ENCODE peak calls at places on chromosome 11, in six cellular contexts. One of them, this sample, is unnamed.
A peak's percentile ranks its signal among the peaks of the same experiment; 100 is the strongest.

GRCh38 chr11:101914349-101914736 is 467 bp upstream of the CEP126 start:
- DNase-seq in omental fat pad: no peak
- DNase-seq in neural progenitor cell: peak; percentile 11
- DNase-seq in CD8-positive, alpha-beta T cell: no peak
- DNase-seq in M059J: peak; percentile 36
- DNase-seq in activated gamma-delta T cell treated with Interleukin-2 at 50 U/mL for 16 hours: no peak
- DNase-seq in this sample: no peak

GRCh38 chr11:64094463-64095223 is 58.9 kb downstream of the FLRT1 start:
- DNase-seq in omental fat pad: no peak
- DNase-seq in activated gamma-delta T cell treated with Interleukin-2 at 50 U/mL for 16 hours: no peak
- DNase-seq in M059J: peak; percentile 95
- DNase-seq in neural progenitor cell: peak; percentile 64
- DNase-seq in CD8-positive, alpha-beta T cell: no peak
- DNase-seq in this sample: no peak

GRCh38 chr11:103344886-103345285 is 235.7 kb downstream of the DYNC2H1 start:
- DNase-seq in CD8-positive, alpha-beta T cell: no peak
- DNase-seq in activated gamma-delta T cell treated with Interleukin-2 at 50 U/mL for 16 hours: no peak
- DNase-seq in M059J: no peak
- DNase-seq in neural progenitor cell: no peak
- DNase-seq in omental fat pad: no peak
- DNase-seq in this sample: no peak

GRCh38 chr11:26127336-26127735 is 204.6 kb upstream of the ANO3 start:
- DNase-seq in omental fat pad: no peak
- DNase-seq in M059J: no peak
- DNase-seq in CD8-positive, alpha-beta T cell: no peak
- DNase-seq in activated gamma-delta T cell treated with Interleukin-2 at 50 U/mL for 16 hours: no peak
- DNase-seq in neural progenitor cell: no peak
- DNase-seq in this sample: no peak

GRCh38 chr11:68977781-68978625 is 2.8 kb downstream of the MRGPRD start:
- DNase-seq in omental fat pad: no peak
- DNase-seq in CD8-positive, alpha-beta T cell: no peak
- DNase-seq in M059J: no peak
- DNase-seq in neural progenitor cell: no peak
- DNase-seq in activated gamma-delta T cell treated with Interleukin-2 at 50 U/mL for 16 hours: no peak
- DNase-seq in this sample: no peak

GRCh38 chr11:94731921-94732601 is 36.1 kb upstream of the AMOTL1 start:
- DNase-seq in activated gamma-delta T cell treated with Interleukin-2 at 50 U/mL for 16 hours: no peak
- DNase-seq in omental fat pad: no peak
- DNase-seq in neural progenitor cell: no peak
- DNase-seq in CD8-positive, alpha-beta T cell: no peak
- DNase-seq in M059J: peak; percentile 96
- DNase-seq in this sample: no peak

GRCh38 chr11:65305501-65306268 is 9.0 kb upstream of the CDC42EP2 start:
- DNase-seq in activated gamma-delta T cell treated with Interleukin-2 at 50 U/mL for 16 hours: no peak
- DNase-seq in M059J: peak; percentile 48
- DNase-seq in omental fat pad: no peak
- DNase-seq in CD8-positive, alpha-beta T cell: no peak
- DNase-seq in neural progenitor cell: no peak
- DNase-seq in this sample: no peak

GRCh38 chr11:26946209-26946828 is 47.6 kb upstream of the FIBIN start:
- DNase-seq in omental fat pad: no peak
- DNase-seq in CD8-positive, alpha-beta T cell: no peak
- DNase-seq in neural progenitor cell: no peak
- DNase-seq in M059J: no peak
- DNase-seq in activated gamma-delta T cell treated with Interleukin-2 at 50 U/mL for 16 hours: no peak
- DNase-seq in this sample: no peak

GRCh38 chr11:80846979-80847378 is 1406.1 kb upstream of the TENM4 start:
- DNase-seq in neural progenitor cell: no peak
- DNase-seq in activated gamma-delta T cell treated with Interleukin-2 at 50 U/mL for 16 hours: no peak
- DNase-seq in CD8-positive, alpha-beta T cell: no peak
- DNase-seq in M059J: no peak
- DNase-seq in omental fat pad: no peak
- DNase-seq in this sample: no peak